ENCODE peak calls at places on chromosomes 5 and 9, in four cellular contexts. B is C1 segment of cervical spinal cord, R is mucosa of descending colon, E is adipocyte. Z is an unnamed sample.
A peak's percentile ranks its signal among the peaks of the same experiment; 100 is the strongest.

GRCh38 chr5:120734033-120734432 is 269.9 kb downstream of the PRR16 start:
- DNase-seq in B (no peak), R (no peak), E (peak; percentile 17), Z (no peak)

GRCh38 chr9:121239851-121240250 is 28.1 kb upstream of the GSN start:
- DNase-seq in B (no peak), R (no peak), E (no peak), Z (no peak)

GRCh38 chr5:134438641-134439621 is 27.2 kb upstream of the CDKN2AIPNL start:
- DNase-seq in B (no peak), R (peak; percentile 83), E (peak; percentile 96), Z (peak; percentile 99)

GRCh38 chr5:66144074-66144798 is at the start of gene SREK1:
- DNase-seq in B (peak; percentile 85), R (peak; percentile 95), E (peak; percentile 97), Z (peak; percentile 95)

GRCh38 chr9:137460363-137461315 is 1.5 kb upstream of the NSMF start:
- DNase-seq in B (no peak), R (peak; percentile 62), E (no peak), Z (no peak)

GRCh38 chr9:36165766-36166149 is 3.4 kb upstream of the CCIN start:
- DNase-seq in B (no peak), R (no peak), E (peak; percentile 73), Z (peak; percentile 33)

GRCh38 chr5:62331921-62332320 is 25.9 kb downstream of the KIF2A start:
- DNase-seq in B (no peak), R (no peak), E (no peak), Z (no peak)

GRCh38 chr9:101026824-101027223 is 1.7 kb upstream of the PLPPR1 start:
- DNase-seq in B (no peak), R (no peak), E (no peak), Z (no peak)

GRCh38 chr5:92559331-92559730 is 1021.7 kb downstream of the NR2F1-AS1 start:
- DNase-seq in B (no peak), R (no peak), E (no peak), Z (no peak)

GRCh38 chr5:77630246-77631165 is 8.0 kb downstream of the OTP start:
- DNase-seq in B (no peak), R (peak; percentile 72), E (peak; percentile 32), Z (peak; percentile 16)

GRCh38 chr5:17738461-17738860 is 104.2 kb downstream of the TAF11L14 start:
- DNase-seq in B (no peak), R (no peak), E (no peak), Z (no peak)

GRCh38 chr5:123882946-123883345 is 371.0 kb downstream of the CSNK1G3 start:
- DNase-seq in B (no peak), R (no peak), E (peak; percentile 45), Z (peak; percentile 5)

GRCh38 chr9:134922066-134922931 is 4.6 kb upstream of the FCN1 start:
- DNase-seq in B (no peak), R (no peak), E (no peak), Z (no peak)

GRCh38 chr5:171494452-171495121 is 75.1 kb downstream of the FGF18 start:
- DNase-seq in B (peak; percentile 2), R (no peak), E (peak; percentile 95), Z (peak; percentile 40)

GRCh38 chr5:126931968-126932622 is 98.3 kb downstream of the MARCHF3 start:
- DNase-seq in B (no peak), R (no peak), E (no peak), Z (no peak)

GRCh38 chr9:124502711-124503702 is 4.2 kb downstream of the NR5A1 start:
- DNase-seq in B (no peak), R (no peak), E (no peak), Z (no peak)

GRCh38 chr5:4220016-4220415 is 624.4 kb downstream of the IRX1 start:
- DNase-seq in B (no peak), R (no peak), E (no peak), Z (no peak)

GRCh38 chr9:128494108-128494742 is 10.3 kb upstream of the GLE1 start:
- DNase-seq in B (no peak), R (peak; percentile 82), E (no peak), Z (no peak)

GRCh38 chr5:84403773-84404172 is 19.1 kb upstream of the EDIL3 start:
- DNase-seq in B (no peak), R (no peak), E (peak; percentile 70), Z (peak; percentile 95)

GRCh38 chr5:141919218-141920129 is 4.2 kb upstream of the DELE1 start:
- DNase-seq in B (no peak), R (no peak), E (no peak), Z (no peak)

GRCh38 chr5:113005454-113005853 is 28.9 kb downstream of the DCP2 start:
- DNase-seq in B (no peak), R (no peak), E (no peak), Z (peak; percentile 43)

GRCh38 chr5:55445817-55446216 is 88.9 kb downstream of the PLPP1 start:
- DNase-seq in B (no peak), R (no peak), E (no peak), Z (no peak)

GRCh38 chr9:86626802-86627201 is 272.6 kb upstream of the TUT7 start:
- DNase-seq in B (no peak), R (no peak), E (no peak), Z (no peak)

Z was measured in epithelial cell of esophagus.